ENCODE peak calls at places on chromosome 1, in seven cellular contexts. H is body of pancreas, Y is heart left ventricle, M is GM12865, G is fibroblast of lung, C is WERI-Rb-1, D is neural progenitor cell. S is an unnamed sample.

GRCh38 chr1:224380003-224380402 is 23.3 kb downstream of the CNIH4 start:
- DNase-seq in Y (no peak), G (peak; percentile 36), M (peak; percentile 68), H (no peak), C (no peak), D (no peak), S (peak; percentile 34)

GRCh38 chr1:55213885-55214213 is 1.3 kb downstream of the USP24 start:
- DNase-seq in H (no peak), M (no peak), D (peak; percentile 26), G (no peak), C (peak; percentile 19), Y (no peak), S (no peak)

GRCh38 chr1:220818421-220819173 is 31.9 kb downstream of the MTARC1 start:
- DNase-seq in M (no peak), H (no peak), G (peak; percentile 93), D (no peak), C (no peak), Y (no peak), S (no peak)

GRCh38 chr1:89525169-89525855 is 683 bp downstream of the LRRC8B start:
- DNase-seq in Y (peak; percentile 62), C (peak; percentile 45), H (no peak), G (peak; percentile 11), D (peak; percentile 54), M (peak; percentile 54), S (peak; percentile 84)

GRCh38 chr1:36327421-36328087 is 4.1 kb upstream of the EVA1B start:
- DNase-seq in D (no peak), G (peak; percentile 64), Y (no peak), H (no peak), M (no peak), C (no peak), S (no peak)

GRCh38 chr1:187891993-187892392 is 1063.2 kb downstream of the PLA2G4A start:
- DNase-seq in D (peak; percentile 43), Y (no peak), C (peak; percentile 35), H (no peak), G (no peak), M (no peak), S (no peak)

GRCh38 chr1:198678301-198678836 is 39.5 kb downstream of the PTPRC start:
- DNase-seq in Y (no peak), M (peak; percentile 39), D (peak; percentile 47), C (no peak), H (no peak), G (peak; percentile 53), S (no peak)

GRCh38 chr1:198711837-198712236 is 73.0 kb downstream of the PTPRC start:
- DNase-seq in Y (no peak), H (no peak), M (no peak), D (no peak), C (no peak), G (no peak), S (no peak)

GRCh38 chr1:205440476-205441317 is 15.1 kb downstream of the BLACAT1 start:
- DNase-seq in C (peak; percentile 83), M (peak; percentile 76), G (peak; percentile 72), H (peak; percentile 65), D (peak; percentile 66), Y (peak; percentile 56), S (peak; percentile 86)

GRCh38 chr1:179023946-179024345 is 1.7 kb upstream of the FAM20B start:
- DNase-seq in H (no peak), Y (no peak), G (no peak), C (peak; percentile 83), M (no peak), D (no peak), S (no peak)

GRCh38 chr1:152774875-152775274 is at the start of gene LCE1F:
- DNase-seq in C (peak; percentile 32), D (no peak), G (no peak), M (peak; percentile 9), Y (no peak), H (no peak), S (no peak)

GRCh38 chr1:182984621-182985020 is 31.7 kb upstream of the SHCBP1L start:
- DNase-seq in C (no peak), H (no peak), D (no peak), G (peak; percentile 25), M (no peak), Y (no peak), S (no peak)

GRCh38 chr1:245621589-245621988 is 466.8 kb downstream of the KIF26B start:
- DNase-seq in D (no peak), Y (no peak), H (no peak), M (no peak), C (no peak), G (peak; percentile 35), S (no peak)

GRCh38 chr1:235972316-235973090 is 92.4 kb downstream of the NID1 start:
- DNase-seq in D (no peak), G (peak; percentile 85), Y (no peak), C (no peak), H (no peak), M (peak; percentile 51), S (no peak)

GRCh38 chr1:170619167-170620030 is 44.5 kb upstream of the PRRX1 start:
- DNase-seq in G (peak; percentile 45), C (no peak), H (no peak), M (no peak), D (no peak), Y (no peak), S (no peak)

GRCh38 chr1:4380564-4381168 is 273.7 kb upstream of the AJAP1 start:
- DNase-seq in Y (no peak), D (no peak), H (no peak), M (no peak), C (no peak), G (peak; percentile 85), S (no peak)

GRCh38 chr1:228190182-228190581 is 17.7 kb upstream of the OBSCN start:
- DNase-seq in C (no peak), Y (no peak), M (no peak), H (no peak), D (no peak), G (no peak), S (no peak)
- H3K4me3 ChIP-seq in C (no peak overlapping the region), Y (no peak overlapping the region), M (no peak overlapping the region), H (no peak overlapping the region), D (no peak overlapping the region), G (no peak overlapping the region), S (no peak overlapping the region)

GRCh38 chr1:111517464-111518225 is 14.2 kb upstream of the ADORA3 start:
- DNase-seq in D (no peak), C (no peak), H (no peak), M (peak; percentile 64), Y (no peak), G (no peak), S (no peak)

GRCh38 chr1:111513410-111514020 is 10.1 kb upstream of the ADORA3 start:
- DNase-seq in M (no peak), H (no peak), G (no peak), D (no peak), Y (no peak), C (no peak), S (no peak)

GRCh38 chr1:111515291-111516007 is 12.0 kb upstream of the ADORA3 start:
- DNase-seq in M (peak; percentile 26), D (no peak), Y (peak; percentile 87), C (no peak), H (no peak), G (peak; percentile 72), S (peak; percentile 47)

GRCh38 chr1:111512132-111512874 is 8.9 kb upstream of the ADORA3 start:
- DNase-seq in G (no peak), Y (no peak), H (no peak), C (no peak), D (no peak), M (no peak), S (no peak)

DNA sequence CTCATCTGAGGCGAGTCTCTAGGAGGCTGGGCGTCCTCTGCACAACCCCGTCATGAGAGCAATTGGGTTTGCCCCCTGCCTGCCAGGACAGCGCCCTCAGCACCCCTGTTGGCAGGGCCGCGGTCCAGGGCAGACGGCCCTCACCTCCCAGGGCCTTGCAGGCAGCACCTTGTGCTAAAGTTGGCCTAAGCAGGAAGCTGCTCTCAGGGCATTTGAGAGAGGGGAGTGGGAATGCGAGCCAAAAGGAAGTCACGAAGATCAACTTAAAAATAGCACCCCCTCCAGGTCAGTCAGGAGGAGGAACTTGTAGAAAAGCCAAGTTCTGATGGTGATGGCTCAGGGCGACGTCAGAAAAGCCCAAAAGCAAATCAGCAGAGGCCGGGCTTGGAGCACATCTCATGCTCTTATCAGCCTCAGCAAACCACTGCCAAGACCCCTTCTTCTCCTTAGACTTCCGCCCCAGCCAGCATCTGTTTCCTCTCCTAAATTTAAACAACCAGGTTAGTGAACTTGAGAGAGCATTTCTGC is 12.6 kb upstream of the ADORA3 start:
- DNase-seq in M (peak; percentile 80), Y (no peak), C (no peak), G (peak; percentile 76), D (peak; percentile 21), H (no peak), S (no peak)
- TF ChIP-seq CTCF in M (peak; percentile 54), Y (peak; percentile 36), C (peak; percentile 11), G (peak; percentile 28), D (peak; percentile 28), H (peak; percentile 22), S (no peak)

GRCh38 chr1:20590313-20590777 is 1.4 kb downstream of the CDA start:
- DNase-seq in C (peak; percentile 68), M (no peak), D (no peak), Y (no peak), G (no peak), H (no peak), S (peak; percentile 16)

GRCh38 chr1:20586939-20587638 is 1.8 kb upstream of the CDA start:
- DNase-seq in C (no peak), M (no peak), H (no peak), G (no peak), D (no peak), Y (no peak), S (peak; percentile 60)

GRCh38 chr1:20587639-20588017 is 1.3 kb upstream of the CDA start:
- DNase-seq in G (peak; percentile 43), C (no peak), D (no peak), H (no peak), M (no peak), Y (no peak), S (no peak)

GRCh38 chr1:20589331-20590312 is 725 bp downstream of the CDA start:
- DNase-seq in D (peak; percentile 21), M (no peak), H (peak; percentile 25), G (peak; percentile 70), Y (peak; percentile 69), C (peak; percentile 75), S (peak; percentile 12)

GRCh38 chr1:20588634-20589225 is at the start of gene CDA:
- DNase-seq in C (no peak), M (no peak), H (no peak), G (no peak), D (no peak), Y (peak; percentile 62), S (peak; percentile 77)
- H3K4me3 ChIP-seq in C (peak within 1 kb of the TSS; percentile 35), M (no peak within 1 kb of the TSS), H (no peak within 1 kb of the TSS), G (peak within 1 kb of the TSS; percentile 7), D (no peak within 1 kb of the TSS), Y (peak within 1 kb of the TSS; percentile 38), S (peak within 1 kb of the TSS; percentile 24)

GRCh38 chr1:230798187-230798484 is 50.9 kb downstream of the CAPN9 start:
- DNase-seq in D (no peak), Y (no peak), H (no peak), C (no peak), M (no peak), G (no peak), S (no peak)
- TF ChIP-seq CTCF in D (no peak), Y (no peak), H (no peak), C (no peak), M (no peak), G (peak; percentile 1), S (no peak)